ENCODE peak calls at places on chromosome 21, in ten cellular contexts. One of them, this sample, is unnamed.
A peak's percentile ranks its signal among the peaks of the same experiment; 100 is the strongest.

GRCh38 chr21:45445369-45445768 is 40.4 kb downstream of the COL18A1 start:
- DNase-seq in ACHN: no peak
- DNase-seq in ELR: no peak
- DNase-seq in pons: no peak
- DNase-seq in cardiac septum: no peak
- DNase-seq in stimulated activated CD4-positive, alpha-beta T cell treated with anti-CD3 and anti-CD28 coated beads, Interleukin-4, amount 100 ng/mL, for 4 hours: no peak
- DNase-seq in anterior cingulate cortex: no peak
- DNase-seq in amniotic stem cell: no peak
- DNase-seq in progenitor cell of endocrine pancreas: no peak
- DNase-seq in GM20000: no peak
- DNase-seq in this sample: no peak

GRCh38 chr21:43859747-43860214 is 5.2 kb upstream of the AGPAT3 start:
- DNase-seq in ACHN: no peak
- DNase-seq in ELR: no peak
- DNase-seq in pons: no peak
- DNase-seq in cardiac septum: no peak
- DNase-seq in stimulated activated CD4-positive, alpha-beta T cell treated with anti-CD3 and anti-CD28 coated beads, Interleukin-4, amount 100 ng/mL, for 4 hours: no peak
- DNase-seq in anterior cingulate cortex: no peak
- DNase-seq in amniotic stem cell: no peak
- DNase-seq in progenitor cell of endocrine pancreas: no peak
- DNase-seq in GM20000: no peak
- DNase-seq in this sample: no peak

GRCh38 chr21:46006547-46007497 is 25.3 kb downstream of the COL6A1 start:
- DNase-seq in ACHN: no peak
- DNase-seq in ELR: no peak
- DNase-seq in pons: no peak
- DNase-seq in cardiac septum: no peak
- DNase-seq in stimulated activated CD4-positive, alpha-beta T cell treated with anti-CD3 and anti-CD28 coated beads, Interleukin-4, amount 100 ng/mL, for 4 hours: no peak
- DNase-seq in anterior cingulate cortex: no peak
- DNase-seq in amniotic stem cell: no peak
- DNase-seq in progenitor cell of endocrine pancreas: no peak
- DNase-seq in GM20000: no peak
- DNase-seq in this sample: no peak

GRCh38 chr21:26966360-26966977 is 419 bp downstream of the ADAMTS5 start:
- DNase-seq in ACHN: peak; percentile 26
- DNase-seq in ELR: peak; percentile 22
- DNase-seq in pons: no peak
- DNase-seq in cardiac septum: no peak
- DNase-seq in stimulated activated CD4-positive, alpha-beta T cell treated with anti-CD3 and anti-CD28 coated beads, Interleukin-4, amount 100 ng/mL, for 4 hours: no peak
- DNase-seq in anterior cingulate cortex: no peak
- DNase-seq in amniotic stem cell: peak; percentile 5
- DNase-seq in progenitor cell of endocrine pancreas: no peak
- DNase-seq in GM20000: no peak
- DNase-seq in this sample: peak; percentile 18

GRCh38 chr21:30943920-30944319 is 62.5 kb upstream of the KRTAP11-1 start:
- DNase-seq in ACHN: no peak
- DNase-seq in ELR: no peak
- DNase-seq in pons: no peak
- DNase-seq in cardiac septum: no peak
- DNase-seq in stimulated activated CD4-positive, alpha-beta T cell treated with anti-CD3 and anti-CD28 coated beads, Interleukin-4, amount 100 ng/mL, for 4 hours: no peak
- DNase-seq in anterior cingulate cortex: no peak
- DNase-seq in amniotic stem cell: no peak
- DNase-seq in progenitor cell of endocrine pancreas: no peak
- DNase-seq in GM20000: no peak
- DNase-seq in this sample: no peak

GRCh38 chr21:33293811-33294216 is 27.6 kb downstream of the IL10RB start:
- DNase-seq in ACHN: no peak
- DNase-seq in ELR: no peak
- DNase-seq in pons: no peak
- DNase-seq in cardiac septum: no peak
- DNase-seq in stimulated activated CD4-positive, alpha-beta T cell treated with anti-CD3 and anti-CD28 coated beads, Interleukin-4, amount 100 ng/mL, for 4 hours: no peak
- DNase-seq in anterior cingulate cortex: no peak
- DNase-seq in amniotic stem cell: no peak
- DNase-seq in progenitor cell of endocrine pancreas: no peak
- DNase-seq in GM20000: no peak
- DNase-seq in this sample: no peak

GRCh38 chr21:24693779-24694178 is 913.5 kb downstream of the MRPL39 start:
- DNase-seq in ACHN: no peak
- DNase-seq in ELR: peak; percentile 20
- DNase-seq in pons: no peak
- DNase-seq in cardiac septum: no peak
- DNase-seq in stimulated activated CD4-positive, alpha-beta T cell treated with anti-CD3 and anti-CD28 coated beads, Interleukin-4, amount 100 ng/mL, for 4 hours: no peak
- DNase-seq in anterior cingulate cortex: no peak
- DNase-seq in amniotic stem cell: no peak
- DNase-seq in progenitor cell of endocrine pancreas: no peak
- DNase-seq in GM20000: no peak
- DNase-seq in this sample: no peak

GRCh38 chr21:28142692-28143091 is 850.0 kb downstream of the LTN1 start:
- DNase-seq in ACHN: peak; percentile 36
- DNase-seq in ELR: peak; percentile 87
- DNase-seq in pons: no peak
- DNase-seq in cardiac septum: no peak
- DNase-seq in stimulated activated CD4-positive, alpha-beta T cell treated with anti-CD3 and anti-CD28 coated beads, Interleukin-4, amount 100 ng/mL, for 4 hours: no peak
- DNase-seq in anterior cingulate cortex: no peak
- DNase-seq in amniotic stem cell: peak; percentile 43
- DNase-seq in progenitor cell of endocrine pancreas: no peak
- DNase-seq in GM20000: no peak
- DNase-seq in this sample: no peak

GRCh38 chr21:15815285-15815684 is 85.5 kb downstream of the USP25 start:
- DNase-seq in ACHN: no peak
- DNase-seq in ELR: no peak
- DNase-seq in pons: no peak
- DNase-seq in cardiac septum: no peak
- DNase-seq in stimulated activated CD4-positive, alpha-beta T cell treated with anti-CD3 and anti-CD28 coated beads, Interleukin-4, amount 100 ng/mL, for 4 hours: no peak
- DNase-seq in anterior cingulate cortex: no peak
- DNase-seq in amniotic stem cell: no peak
- DNase-seq in progenitor cell of endocrine pancreas: no peak
- DNase-seq in GM20000: no peak
- DNase-seq in this sample: no peak

GRCh38 chr21:45935628-45936027 is 45.9 kb upstream of the COL6A1 start:
- DNase-seq in ACHN: no peak
- DNase-seq in ELR: no peak
- DNase-seq in pons: no peak
- DNase-seq in cardiac septum: no peak
- DNase-seq in stimulated activated CD4-positive, alpha-beta T cell treated with anti-CD3 and anti-CD28 coated beads, Interleukin-4, amount 100 ng/mL, for 4 hours: no peak
- DNase-seq in anterior cingulate cortex: no peak
- DNase-seq in amniotic stem cell: no peak
- DNase-seq in progenitor cell of endocrine pancreas: no peak
- DNase-seq in GM20000: no peak
- DNase-seq in this sample: no peak

GRCh38 chr21:44253832-44254700 is 7.6 kb downstream of the DNMT3L start:
- DNase-seq in ACHN: no peak
- DNase-seq in ELR: no peak
- DNase-seq in pons: no peak
- DNase-seq in cardiac septum: peak; percentile 65
- DNase-seq in stimulated activated CD4-positive, alpha-beta T cell treated with anti-CD3 and anti-CD28 coated beads, Interleukin-4, amount 100 ng/mL, for 4 hours: no peak
- DNase-seq in anterior cingulate cortex: no peak
- DNase-seq in amniotic stem cell: no peak
- DNase-seq in progenitor cell of endocrine pancreas: no peak
- DNase-seq in GM20000: no peak
- DNase-seq in this sample: no peak

GRCh38 chr21:22791986-22792560 is 1793.9 kb downstream of the NCAM2 start:
- DNase-seq in ACHN: peak; percentile 36
- DNase-seq in ELR: peak; percentile 77
- DNase-seq in pons: peak; percentile 63
- DNase-seq in cardiac septum: no peak
- DNase-seq in stimulated activated CD4-positive, alpha-beta T cell treated with anti-CD3 and anti-CD28 coated beads, Interleukin-4, amount 100 ng/mL, for 4 hours: no peak
- DNase-seq in anterior cingulate cortex: no peak
- DNase-seq in amniotic stem cell: peak; percentile 65
- DNase-seq in progenitor cell of endocrine pancreas: no peak
- DNase-seq in GM20000: peak; percentile 18
- DNase-seq in this sample: peak; percentile 24

GRCh38 chr21:28832013-28832714 is 160.5 kb downstream of the LTN1 start:
- DNase-seq in ACHN: no peak
- DNase-seq in ELR: peak; percentile 77
- DNase-seq in pons: no peak
- DNase-seq in cardiac septum: no peak
- DNase-seq in stimulated activated CD4-positive, alpha-beta T cell treated with anti-CD3 and anti-CD28 coated beads, Interleukin-4, amount 100 ng/mL, for 4 hours: peak; percentile 4
- DNase-seq in anterior cingulate cortex: no peak
- DNase-seq in amniotic stem cell: no peak
- DNase-seq in progenitor cell of endocrine pancreas: no peak
- DNase-seq in GM20000: no peak
- DNase-seq in this sample: no peak

GRCh38 chr21:42809171-42809570 is 70.2 kb downstream of the WDR4 start:
- DNase-seq in ACHN: no peak
- DNase-seq in ELR: no peak
- DNase-seq in pons: no peak
- DNase-seq in cardiac septum: no peak
- DNase-seq in stimulated activated CD4-positive, alpha-beta T cell treated with anti-CD3 and anti-CD28 coated beads, Interleukin-4, amount 100 ng/mL, for 4 hours: no peak
- DNase-seq in anterior cingulate cortex: no peak
- DNase-seq in amniotic stem cell: no peak
- DNase-seq in progenitor cell of endocrine pancreas: no peak
- DNase-seq in GM20000: no peak
- DNase-seq in this sample: no peak

GRCh38 chr21:41778974-41779600 is 12.2 kb upstream of the RIPK4 start:
- DNase-seq in ACHN: no peak
- DNase-seq in ELR: no peak
- DNase-seq in pons: no peak
- DNase-seq in cardiac septum: no peak
- DNase-seq in stimulated activated CD4-positive, alpha-beta T cell treated with anti-CD3 and anti-CD28 coated beads, Interleukin-4, amount 100 ng/mL, for 4 hours: no peak
- DNase-seq in anterior cingulate cortex: no peak
- DNase-seq in amniotic stem cell: no peak
- DNase-seq in progenitor cell of endocrine pancreas: no peak
- DNase-seq in GM20000: no peak
- DNase-seq in this sample: no peak

GRCh38 chr21:39613029-39613934 is 542 bp downstream of the B3GALT5 start:
- DNase-seq in ACHN: no peak
- DNase-seq in ELR: peak; percentile 7
- DNase-seq in pons: no peak
- DNase-seq in cardiac septum: no peak
- DNase-seq in stimulated activated CD4-positive, alpha-beta T cell treated with anti-CD3 and anti-CD28 coated beads, Interleukin-4, amount 100 ng/mL, for 4 hours: no peak
- DNase-seq in anterior cingulate cortex: no peak
- DNase-seq in amniotic stem cell: no peak
- DNase-seq in progenitor cell of endocrine pancreas: no peak
- DNase-seq in GM20000: no peak
- DNase-seq in this sample: no peak

GRCh38 chr21:40719615-40720014 is 127.3 kb downstream of the DSCAM start:
- DNase-seq in ACHN: no peak
- DNase-seq in ELR: no peak
- DNase-seq in pons: no peak
- DNase-seq in cardiac septum: no peak
- DNase-seq in stimulated activated CD4-positive, alpha-beta T cell treated with anti-CD3 and anti-CD28 coated beads, Interleukin-4, amount 100 ng/mL, for 4 hours: no peak
- DNase-seq in anterior cingulate cortex: no peak
- DNase-seq in amniotic stem cell: no peak
- DNase-seq in progenitor cell of endocrine pancreas: no peak
- DNase-seq in GM20000: no peak
- DNase-seq in this sample: no peak

GRCh38 chr21:33300701-33301631 is 23.8 kb upstream of the IFNAR1 start:
- DNase-seq in ACHN: no peak
- DNase-seq in ELR: no peak
- DNase-seq in pons: peak; percentile 87
- DNase-seq in cardiac septum: no peak
- DNase-seq in stimulated activated CD4-positive, alpha-beta T cell treated with anti-CD3 and anti-CD28 coated beads, Interleukin-4, amount 100 ng/mL, for 4 hours: no peak
- DNase-seq in anterior cingulate cortex: no peak
- DNase-seq in amniotic stem cell: no peak
- DNase-seq in progenitor cell of endocrine pancreas: no peak
- DNase-seq in GM20000: no peak
- DNase-seq in this sample: no peak

GRCh38 chr21:27062441-27062840 is 95.6 kb upstream of the ADAMTS5 start:
- DNase-seq in ACHN: no peak
- DNase-seq in ELR: no peak
- DNase-seq in pons: no peak
- DNase-seq in cardiac septum: no peak
- DNase-seq in stimulated activated CD4-positive, alpha-beta T cell treated with anti-CD3 and anti-CD28 coated beads, Interleukin-4, amount 100 ng/mL, for 4 hours: no peak
- DNase-seq in anterior cingulate cortex: no peak
- DNase-seq in amniotic stem cell: no peak
- DNase-seq in progenitor cell of endocrine pancreas: no peak
- DNase-seq in GM20000: no peak
- DNase-seq in this sample: no peak

GRCh38 chr21:45108808-45109800 is 34.7 kb downstream of the ADARB1 start:
- DNase-seq in ACHN: no peak
- DNase-seq in ELR: no peak
- DNase-seq in pons: no peak
- DNase-seq in cardiac septum: no peak
- DNase-seq in stimulated activated CD4-positive, alpha-beta T cell treated with anti-CD3 and anti-CD28 coated beads, Interleukin-4, amount 100 ng/mL, for 4 hours: no peak
- DNase-seq in anterior cingulate cortex: no peak
- DNase-seq in amniotic stem cell: no peak
- DNase-seq in progenitor cell of endocrine pancreas: no peak
- DNase-seq in GM20000: no peak
- DNase-seq in this sample: no peak

GRCh38 chr21:34043333-34043732 is 30.0 kb upstream of the MRPS6 start:
- DNase-seq in ACHN: no peak
- DNase-seq in ELR: no peak
- DNase-seq in pons: no peak
- DNase-seq in cardiac septum: no peak
- DNase-seq in stimulated activated CD4-positive, alpha-beta T cell treated with anti-CD3 and anti-CD28 coated beads, Interleukin-4, amount 100 ng/mL, for 4 hours: no peak
- DNase-seq in anterior cingulate cortex: no peak
- DNase-seq in amniotic stem cell: no peak
- DNase-seq in progenitor cell of endocrine pancreas: no peak
- DNase-seq in GM20000: no peak
- DNase-seq in this sample: no peak

GRCh38 chr21:45640001-45640887 is 3.3 kb upstream of the PCBP3 start:
- DNase-seq in ACHN: no peak
- DNase-seq in ELR: no peak
- DNase-seq in pons: no peak
- DNase-seq in cardiac septum: no peak
- DNase-seq in stimulated activated CD4-positive, alpha-beta T cell treated with anti-CD3 and anti-CD28 coated beads, Interleukin-4, amount 100 ng/mL, for 4 hours: no peak
- DNase-seq in anterior cingulate cortex: no peak
- DNase-seq in amniotic stem cell: no peak
- DNase-seq in progenitor cell of endocrine pancreas: no peak
- DNase-seq in GM20000: no peak
- DNase-seq in this sample: peak; percentile 24

GRCh38 chr21:36004441-36004840 is 55.9 kb downstream of the SETD4 start:
- DNase-seq in ACHN: peak; percentile 49
- DNase-seq in ELR: no peak
- DNase-seq in pons: no peak
- DNase-seq in cardiac septum: no peak
- DNase-seq in stimulated activated CD4-positive, alpha-beta T cell treated with anti-CD3 and anti-CD28 coated beads, Interleukin-4, amount 100 ng/mL, for 4 hours: no peak
- DNase-seq in anterior cingulate cortex: no peak
- DNase-seq in amniotic stem cell: no peak
- DNase-seq in progenitor cell of endocrine pancreas: no peak
- DNase-seq in GM20000: no peak
- DNase-seq in this sample: no peak